ENCODE peak calls at places on chromosomes 16 and 17, in four cellular contexts. One of them, this sample, is unnamed.
A peak's percentile ranks its signal among the peaks of the same experiment; 100 is the strongest.

GRCh38 chr16:19884611-19885455 is at the start of gene GPRC5B:
- DNase-seq in activated CD8-positive, alpha-beta T cell treated with anti-CD3 and anti-CD28 coated beads for 36 hours: peak; percentile 42
- DNase-seq in NCI-H345: peak; percentile 73
- DNase-seq in T-helper 1 cell: peak; percentile 58
- DNase-seq in this sample: peak; percentile 77

GRCh38 chr16:19094542-19095365 is 19.0 kb upstream of the ITPRIPL2 start:
- DNase-seq in activated CD8-positive, alpha-beta T cell treated with anti-CD3 and anti-CD28 coated beads for 36 hours: peak; percentile 13
- DNase-seq in NCI-H345: no peak
- DNase-seq in T-helper 1 cell: no peak
- DNase-seq in this sample: peak; percentile 19

GRCh38 chr16:67928561-67929364 is 2.9 kb downstream of the CTRL start:
- DNase-seq in NCI-H345: peak; percentile 72
- DNase-seq in activated CD8-positive, alpha-beta T cell treated with anti-CD3 and anti-CD28 coated beads for 36 hours: peak; percentile 87
- DNase-seq in T-helper 1 cell: peak; percentile 62
- DNase-seq in this sample: peak; percentile 68

GRCh38 chr16:86072328-86073102 is 173.6 kb downstream of the IRF8 start:
- DNase-seq in T-helper 1 cell: no peak
- DNase-seq in NCI-H345: peak; percentile 11
- DNase-seq in activated CD8-positive, alpha-beta T cell treated with anti-CD3 and anti-CD28 coated beads for 36 hours: peak; percentile 67
- DNase-seq in this sample: no peak

GRCh38 chr17:72659811-72660210 is 432.7 kb downstream of the SLC39A11 start:
- DNase-seq in NCI-H345: no peak
- DNase-seq in T-helper 1 cell: no peak
- DNase-seq in activated CD8-positive, alpha-beta T cell treated with anti-CD3 and anti-CD28 coated beads for 36 hours: no peak
- DNase-seq in this sample: no peak

GRCh38 chr16:813204-813915 is 12.8 kb upstream of the GNG13 start:
- DNase-seq in NCI-H345: peak; percentile 51
- DNase-seq in T-helper 1 cell: peak; percentile 34
- DNase-seq in activated CD8-positive, alpha-beta T cell treated with anti-CD3 and anti-CD28 coated beads for 36 hours: peak; percentile 72
- DNase-seq in this sample: peak; percentile 31

GRCh38 chr17:73647767-73648542 is 3.7 kb upstream of the SDK2 start:
- DNase-seq in NCI-H345: no peak
- DNase-seq in T-helper 1 cell: no peak
- DNase-seq in activated CD8-positive, alpha-beta T cell treated with anti-CD3 and anti-CD28 coated beads for 36 hours: no peak
- DNase-seq in this sample: no peak

GRCh38 chr16:27221576-27222498 is 18.5 kb downstream of the KDM8 start:
- DNase-seq in T-helper 1 cell: no peak
- DNase-seq in activated CD8-positive, alpha-beta T cell treated with anti-CD3 and anti-CD28 coated beads for 36 hours: no peak
- DNase-seq in NCI-H345: no peak
- DNase-seq in this sample: no peak

GRCh38 chr17:68437979-68438877 is 19.1 kb downstream of the WIPI1 start:
- DNase-seq in NCI-H345: no peak
- DNase-seq in T-helper 1 cell: peak; percentile 21
- DNase-seq in activated CD8-positive, alpha-beta T cell treated with anti-CD3 and anti-CD28 coated beads for 36 hours: peak; percentile 71
- DNase-seq in this sample: no peak

GRCh38 chr17:16474012-16474725 is 17.8 kb downstream of the LRRC75A start:
- DNase-seq in activated CD8-positive, alpha-beta T cell treated with anti-CD3 and anti-CD28 coated beads for 36 hours: no peak
- DNase-seq in T-helper 1 cell: no peak
- DNase-seq in NCI-H345: no peak
- DNase-seq in this sample: no peak

GRCh38 chr17:63834431-63835166 is 7.1 kb upstream of the FTSJ3 start:
- DNase-seq in activated CD8-positive, alpha-beta T cell treated with anti-CD3 and anti-CD28 coated beads for 36 hours: peak; percentile 61
- DNase-seq in T-helper 1 cell: peak; percentile 43
- DNase-seq in NCI-H345: no peak
- DNase-seq in this sample: peak; percentile 49

GRCh38 chr17:17051791-17052461 is 9.7 kb downstream of the MPRIP start:
- DNase-seq in NCI-H345: no peak
- DNase-seq in T-helper 1 cell: no peak
- DNase-seq in activated CD8-positive, alpha-beta T cell treated with anti-CD3 and anti-CD28 coated beads for 36 hours: peak; percentile 22
- DNase-seq in this sample: peak; percentile 68

GRCh38 chr17:76517638-76518038 is 16.4 kb upstream of the RHBDF2 start:
- DNase-seq in NCI-H345: no peak
- DNase-seq in activated CD8-positive, alpha-beta T cell treated with anti-CD3 and anti-CD28 coated beads for 36 hours: no peak
- DNase-seq in T-helper 1 cell: no peak
- DNase-seq in this sample: no peak

GRCh38 chr16:23145186-23145585 is 4.1 kb downstream of the USP31 start:
- DNase-seq in T-helper 1 cell: no peak
- DNase-seq in activated CD8-positive, alpha-beta T cell treated with anti-CD3 and anti-CD28 coated beads for 36 hours: no peak
- DNase-seq in NCI-H345: no peak
- DNase-seq in this sample: peak; percentile 74

GRCh38 chr17:27612160-27612767 is 18.7 kb upstream of the LGALS9 start:
- DNase-seq in NCI-H345: no peak
- DNase-seq in T-helper 1 cell: no peak
- DNase-seq in activated CD8-positive, alpha-beta T cell treated with anti-CD3 and anti-CD28 coated beads for 36 hours: no peak
- DNase-seq in this sample: no peak

GRCh38 chr17:19264681-19265080 is 27.5 kb downstream of the EPN2 start:
- DNase-seq in T-helper 1 cell: no peak
- DNase-seq in NCI-H345: peak; percentile 15
- DNase-seq in activated CD8-positive, alpha-beta T cell treated with anti-CD3 and anti-CD28 coated beads for 36 hours: no peak
- DNase-seq in this sample: peak; percentile 57

GRCh38 chr17:4261452-4261851 is 2.3 kb downstream of the ANKFY1 start:
- DNase-seq in activated CD8-positive, alpha-beta T cell treated with anti-CD3 and anti-CD28 coated beads for 36 hours: no peak
- DNase-seq in NCI-H345: no peak
- DNase-seq in T-helper 1 cell: no peak
- DNase-seq in this sample: no peak

GRCh38 chr17:50596191-50597037 is 35.9 kb downstream of the CACNA1G start:
- DNase-seq in T-helper 1 cell: no peak
- DNase-seq in activated CD8-positive, alpha-beta T cell treated with anti-CD3 and anti-CD28 coated beads for 36 hours: no peak
- DNase-seq in NCI-H345: no peak
- DNase-seq in this sample: no peak

GRCh38 chr17:77363821-77364361 is 223.1 kb downstream of the SEC14L1 start:
- DNase-seq in T-helper 1 cell: peak; percentile 37
- DNase-seq in NCI-H345: no peak
- DNase-seq in activated CD8-positive, alpha-beta T cell treated with anti-CD3 and anti-CD28 coated beads for 36 hours: peak; percentile 70
- DNase-seq in this sample: no peak

GRCh38 chr17:58302919-58303551 is 22.3 kb upstream of the MPO start:
- DNase-seq in activated CD8-positive, alpha-beta T cell treated with anti-CD3 and anti-CD28 coated beads for 36 hours: no peak
- DNase-seq in T-helper 1 cell: no peak
- DNase-seq in NCI-H345: no peak
- DNase-seq in this sample: no peak

GRCh38 chr17:49917771-49918170 is 51.2 kb upstream of the DLX4 start:
- DNase-seq in NCI-H345: no peak
- DNase-seq in activated CD8-positive, alpha-beta T cell treated with anti-CD3 and anti-CD28 coated beads for 36 hours: no peak
- DNase-seq in T-helper 1 cell: no peak
- DNase-seq in this sample: no peak

GRCh38 chr16:53968454-53968853 is 264.5 kb downstream of the FTO start:
- DNase-seq in NCI-H345: no peak
- DNase-seq in activated CD8-positive, alpha-beta T cell treated with anti-CD3 and anti-CD28 coated beads for 36 hours: no peak
- DNase-seq in T-helper 1 cell: no peak
- DNase-seq in this sample: no peak

GRCh38 chr16:2985893-2986355 is 5.7 kb upstream of the PKMYT1 start:
- DNase-seq in NCI-H345: no peak
- DNase-seq in T-helper 1 cell: no peak
- DNase-seq in activated CD8-positive, alpha-beta T cell treated with anti-CD3 and anti-CD28 coated beads for 36 hours: no peak
- DNase-seq in this sample: no peak

GRCh38 chr17:75679706-75680201 is 12.6 kb downstream of the SAP30BP start:
- DNase-seq in NCI-H345: no peak
- DNase-seq in activated CD8-positive, alpha-beta T cell treated with anti-CD3 and anti-CD28 coated beads for 36 hours: no peak
- DNase-seq in T-helper 1 cell: no peak
- DNase-seq in this sample: no peak

GRCh38 chr16:66651474-66651765 is 45.1 kb downstream of the CMTM4 start:
- DNase-seq in NCI-H345: no peak
- DNase-seq in T-helper 1 cell: no peak
- DNase-seq in activated CD8-positive, alpha-beta T cell treated with anti-CD3 and anti-CD28 coated beads for 36 hours: no peak
- DNase-seq in this sample: peak; percentile 12

GRCh38 chr16:29825145-29826044 is 5.1 kb downstream of the MVP start:
- DNase-seq in T-helper 1 cell: no peak
- DNase-seq in NCI-H345: no peak
- DNase-seq in activated CD8-positive, alpha-beta T cell treated with anti-CD3 and anti-CD28 coated beads for 36 hours: peak; percentile 76
- DNase-seq in this sample: peak; percentile 58

GRCh38 chr17:45784583-45785372 is 658 bp downstream of the CRHR1 start:
- DNase-seq in activated CD8-positive, alpha-beta T cell treated with anti-CD3 and anti-CD28 coated beads for 36 hours: peak; percentile 51
- DNase-seq in NCI-H345: peak; percentile 51
- DNase-seq in T-helper 1 cell: no peak
- DNase-seq in this sample: peak; percentile 59

GRCh38 chr17:68057531-68057952 is 22.0 kb downstream of the KPNA2 start:
- DNase-seq in T-helper 1 cell: no peak
- DNase-seq in activated CD8-positive, alpha-beta T cell treated with anti-CD3 and anti-CD28 coated beads for 36 hours: peak; percentile 70
- DNase-seq in NCI-H345: no peak
- DNase-seq in this sample: no peak

GRCh38 chr17:76548378-76549214 is 8.8 kb downstream of the PRCD start:
- DNase-seq in activated CD8-positive, alpha-beta T cell treated with anti-CD3 and anti-CD28 coated beads for 36 hours: no peak
- DNase-seq in T-helper 1 cell: no peak
- DNase-seq in NCI-H345: no peak
- DNase-seq in this sample: no peak